ENCODE peak calls at places on chromosomes 16 and 17, in four cellular contexts. W is SJCRH30, E is prostate gland, H is heart left ventricle. Q is an unnamed sample. For H3K36me3, the result is how much of the 10 kb centered on the place peaks cover.

GRCh38 chr17:17510456-17511292 is 14.5 kb upstream of the RASD1 start:
- DNase-seq in H (peak), E (no peak), W (peak), Q (no peak)

GRCh38 chr16:66228791-66229190 is 137.7 kb upstream of the CDH5 start:
- DNase-seq in W (peak), H (no peak), E (no peak), Q (no peak)

GRCh38 chr16:28526201-28527099 is 12.3 kb downstream of the NUPR1 start:
- DNase-seq in W (no peak), H (no peak), E (no peak), Q (no peak)

GRCh38 chr16:69839798-69840409 is 77.8 kb downstream of the WWP2 start:
- DNase-seq in W (peak), E (peak), H (peak), Q (no peak)

GRCh38 chr17:61353615-61354014 is 46.0 kb upstream of the TBX2 start:
- DNase-seq in W (peak), H (no peak), E (no peak), Q (no peak)

GRCh38 chr16:79326549-79326948 is 274.0 kb downstream of the MAF start:
- DNase-seq in H (no peak), W (no peak), E (no peak), Q (no peak)

GRCh38 chr17:66171172-66171571 is 20.8 kb downstream of the CEP112 start:
- DNase-seq in W (no peak), H (no peak), E (no peak), Q (no peak)

GRCh38 chr17:1197781-1198490 is 18.2 kb upstream of the ABR start:
- DNase-seq in W (peak), E (no peak), H (peak), Q (peak)

GRCh38 chr17:31564291-31564690 is 172.8 kb downstream of the RAB11FIP4 start:
- DNase-seq in W (no peak), H (no peak), E (no peak), Q (no peak)

GRCh38 chr17:31565652-31566051 is 174.2 kb downstream of the RAB11FIP4 start:
- DNase-seq in W (no peak), E (no peak), H (no peak), Q (no peak)

GRCh38 chr17:31566247-31566991 is 174.9 kb downstream of the RAB11FIP4 start:
- DNase-seq in H (no peak), W (no peak), E (peak), Q (no peak)

GRCh38 chr17:31566992-31567373 is 175.5 kb downstream of the RAB11FIP4 start:
- DNase-seq in W (no peak), E (no peak), H (no peak), Q (no peak)

DNA sequence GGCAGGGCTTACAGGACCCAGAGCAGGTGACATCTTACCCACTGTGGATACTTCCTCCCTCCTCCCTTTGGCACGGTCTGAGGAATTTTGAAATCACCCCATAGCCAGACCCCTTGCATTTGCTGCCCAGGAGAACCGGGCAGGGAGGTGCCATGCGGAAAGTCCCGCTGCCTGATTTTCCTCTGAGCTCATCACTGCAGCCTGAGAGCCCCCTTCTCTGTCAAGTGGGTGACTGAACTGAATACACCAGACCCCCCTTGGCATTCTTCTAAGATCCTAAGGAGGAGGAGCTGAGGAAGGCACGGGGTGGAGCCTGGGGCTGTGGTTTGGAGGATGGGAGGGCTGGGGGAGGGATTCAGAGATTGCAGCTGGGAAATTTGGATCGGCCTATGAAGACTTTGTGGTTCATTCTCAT is 173.4 kb downstream of the RAB11FIP4 start:
- DNase-seq in H (no peak), W (no peak), E (no peak), Q (no peak)
- H3K27ac ChIP-seq in H (peak), W (no peak), E (peak), Q (no peak)

GRCh38 chr16:46898006-46898405 is 13.8 kb downstream of the GPT2 start:
- DNase-seq in E (no peak), H (no peak), W (no peak), Q (no peak)

GRCh38 chr16:46901709-46902108 is 17.5 kb downstream of the GPT2 start:
- DNase-seq in W (no peak), H (no peak), E (no peak), Q (no peak)

GRCh38 chr16:46900464-46901235 is 16.5 kb downstream of the GPT2 start:
- DNase-seq in W (no peak), H (no peak), E (peak), Q (no peak)

GRCh38 chr16:46897471-46897870 is 13.3 kb downstream of the GPT2 start:
- DNase-seq in H (no peak), E (no peak), W (peak), Q (no peak)

GRCh38 chr16:46899443-46900143 is 15.4 kb downstream of the GPT2 start:
- DNase-seq in W (no peak), H (no peak), E (no peak), Q (no peak)
- H3K36me3 ChIP-seq in W (under half), H (under half), E (under half), Q (under half)

DNA sequence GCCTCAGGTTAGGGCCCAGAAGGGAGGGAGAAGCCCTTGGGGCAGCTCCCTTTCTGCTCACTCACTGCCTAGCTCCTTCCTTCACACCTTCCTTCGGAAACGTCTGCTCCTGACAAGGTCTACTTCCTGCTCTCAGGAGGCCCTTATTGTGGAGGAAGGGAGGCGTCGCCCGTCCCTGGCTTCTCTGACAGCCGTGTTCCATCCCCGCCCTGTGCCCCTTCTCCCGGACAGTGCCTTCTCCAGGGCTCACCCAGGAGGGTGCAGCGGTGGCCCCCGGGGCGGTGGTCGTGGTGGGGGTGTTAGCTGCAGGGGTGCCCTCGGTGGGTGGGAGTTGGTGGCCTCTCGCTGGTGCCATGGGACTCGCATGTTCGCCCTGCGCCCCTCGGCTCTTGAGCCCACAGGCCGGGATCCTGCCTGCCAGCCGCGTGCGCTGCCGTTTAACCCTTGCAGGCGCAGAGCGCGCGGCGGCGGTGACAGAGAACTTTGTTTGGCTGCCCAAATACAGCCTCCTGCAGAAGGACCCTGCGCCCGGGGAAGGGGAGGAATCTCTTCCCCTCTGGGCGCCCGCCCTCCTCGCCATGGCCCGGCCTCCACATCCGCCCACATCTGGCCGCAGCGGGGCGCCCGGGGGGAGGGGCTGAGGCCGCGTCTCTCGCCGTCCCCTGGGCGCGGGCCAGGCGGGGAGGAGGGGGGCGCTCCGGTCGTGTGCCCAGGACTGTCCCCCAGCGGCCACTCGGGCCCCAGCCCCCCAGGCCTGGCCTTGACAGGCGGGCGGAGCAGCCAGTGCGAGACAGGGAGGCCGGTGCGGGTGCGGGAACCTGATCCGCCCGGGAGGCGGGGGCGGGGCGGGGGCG is 231.9 kb downstream of the SEC14L1 start:
- DNase-seq in E (peak), H (peak), W (peak), Q (peak)
- H3K27ac ChIP-seq in E (peak), H (peak), W (peak), Q (peak)

DNA sequence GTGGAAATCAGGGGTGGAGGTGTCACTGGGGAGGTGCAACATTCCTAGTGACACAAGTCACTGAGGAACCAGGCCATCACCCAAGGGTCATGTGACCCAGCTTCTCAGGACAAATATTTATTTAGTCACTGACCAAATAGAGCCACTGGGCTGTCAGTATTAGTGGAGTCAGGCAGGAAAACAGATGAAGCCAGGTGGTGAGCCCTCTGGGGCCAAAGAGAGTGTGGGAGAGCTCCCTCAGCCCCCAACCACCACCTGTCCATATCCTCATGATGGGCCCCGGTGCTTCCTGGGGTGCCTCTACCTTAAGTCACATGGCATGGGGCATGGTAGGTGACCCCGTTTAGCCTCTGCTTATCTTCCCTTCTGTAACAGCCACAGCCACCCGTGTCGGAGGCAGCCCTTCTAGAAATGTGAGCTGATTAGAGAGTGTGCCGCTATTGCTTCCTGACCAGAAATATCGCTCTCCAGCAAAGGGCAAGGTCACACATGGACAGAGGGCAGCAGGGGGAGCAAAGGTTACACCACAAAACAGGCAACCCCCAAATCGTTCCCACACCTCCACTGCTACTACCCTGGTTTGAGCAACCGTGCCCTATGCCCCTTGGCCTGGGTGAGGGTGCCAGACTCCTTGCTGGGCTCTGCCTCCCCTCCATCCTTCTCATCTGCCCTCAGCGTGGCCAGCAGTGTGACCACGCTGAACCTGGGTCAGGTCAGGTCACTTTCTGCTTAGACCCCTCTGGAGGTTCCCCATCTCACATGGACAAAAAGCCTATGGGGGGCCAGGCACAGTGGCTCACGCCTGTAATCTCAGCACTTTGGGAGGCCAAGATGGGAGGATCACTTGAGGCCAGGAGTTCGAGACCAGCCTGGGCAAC is 8.6 kb upstream of the AKTIP start:
- DNase-seq in W (peak), H (no peak), E (no peak), Q (no peak)
- H3K36me3 ChIP-seq in W (under half), H (under half), E (under half), Q (under half)

DNA sequence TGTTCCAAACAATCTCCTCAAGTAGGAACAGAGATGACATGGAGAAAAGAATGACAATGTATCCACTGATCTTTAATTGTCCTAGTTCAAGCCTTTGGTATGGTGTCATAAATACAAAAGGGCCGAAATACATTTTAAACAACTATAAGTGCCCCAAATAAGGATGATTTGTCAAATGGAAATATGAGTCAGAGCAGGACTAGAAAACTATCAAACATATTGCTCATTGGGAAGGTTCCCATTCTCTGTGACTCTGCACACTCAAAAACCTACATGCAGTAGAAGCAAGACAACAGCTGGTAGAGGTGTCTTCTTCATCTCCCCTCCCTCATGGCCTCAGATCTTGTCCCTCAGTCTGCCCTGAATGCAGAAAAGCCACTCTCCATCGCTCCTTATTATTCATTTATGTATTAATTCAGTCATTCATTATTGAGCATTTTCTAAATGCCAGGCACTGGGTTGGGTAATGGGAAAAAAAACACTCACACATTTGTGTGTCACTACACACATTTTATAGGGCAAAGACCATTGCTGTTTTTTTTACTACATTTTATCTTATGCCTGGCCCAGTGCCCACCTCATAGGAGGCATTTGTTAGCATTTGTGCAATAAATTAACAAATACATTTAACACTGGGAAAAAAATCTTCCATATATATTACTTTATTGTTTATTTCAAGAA is 10.1 kb downstream of the CA10 start:
- DNase-seq in E (no peak), H (no peak), W (no peak), Q (no peak)
- H3K27ac ChIP-seq in E (no peak), H (no peak), W (no peak), Q (no peak)

GRCh38 chr17:27218041-27218440 is 75.9 kb upstream of the WSB1 start:
- DNase-seq in H (no peak), W (no peak), E (no peak), Q (no peak)

GRCh38 chr17:27218719-27219488 is 75.0 kb upstream of the WSB1 start:
- DNase-seq in E (no peak), H (no peak), W (no peak), Q (no peak)

GRCh38 chr17:27222515-27222914 is 71.4 kb upstream of the WSB1 start:
- DNase-seq in H (no peak), E (no peak), W (no peak), Q (no peak)

GRCh38 chr17:27217631-27218030 is 76.3 kb upstream of the WSB1 start:
- DNase-seq in W (no peak), H (no peak), E (no peak), Q (no peak)

DNA sequence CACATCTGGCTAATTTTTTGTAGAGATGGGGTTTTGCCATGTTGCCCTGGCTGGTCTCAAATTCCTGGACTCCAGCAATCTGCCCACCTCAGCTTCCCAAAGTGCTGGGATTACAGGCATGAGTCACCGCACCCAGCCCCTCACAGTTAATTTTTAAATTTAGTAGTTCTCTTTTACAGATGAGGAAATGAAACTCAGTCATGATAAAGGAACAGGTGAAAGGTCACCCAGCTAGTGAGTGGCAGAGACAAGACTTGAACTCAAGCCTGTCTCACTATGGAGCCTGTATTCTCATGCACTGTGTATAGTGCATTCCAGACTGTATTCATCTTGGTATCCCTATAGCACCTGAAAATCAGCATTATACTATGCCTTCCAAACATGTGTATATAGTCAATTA is 77.1 kb upstream of the WSB1 start:
- DNase-seq in H (no peak), W (no peak), E (no peak), Q (no peak)
- H3K36me3 ChIP-seq in H (under half), W (under half), E (under half), Q (under half)

Q was measured in effector memory CD4-positive, alpha-beta T cell.